ENCODE peak calls at places on chromosomes 1 and 21, in seven cellular contexts. P is COR-L47, B is RWPE1, R is NCI-H2081, E is SJSA1, D is mesendoderm, Y is tibial artery. U is an unnamed sample.

GRCh38 chr1:51926171-51926812 is 47.8 kb upstream of the NRDC start:
- DNase-seq in B (no peak), R (peak; percentile 22), Y (no peak), P (no peak), D (peak; percentile 79), E (peak; percentile 26), U (peak; percentile 76)

GRCh38 chr1:38093569-38094520 is 47.3 kb upstream of the POU3F1 start:
- DNase-seq in E (no peak), R (peak; percentile 53), D (no peak), Y (no peak), P (no peak), B (no peak), U (no peak)

GRCh38 chr1:242189591-242189990 is 190.7 kb upstream of the MAP1LC3C start:
- DNase-seq in E (no peak), R (no peak), B (no peak), D (peak; percentile 49), P (no peak), Y (no peak), U (no peak)

GRCh38 chr1:39501666-39502065 is 10.2 kb downstream of the BMP8A start:
- DNase-seq in Y (no peak), D (no peak), R (no peak), B (no peak), P (no peak), E (no peak), U (no peak)

GRCh38 chr1:24175033-24175755 is 11.9 kb downstream of the IFNLR1 start:
- DNase-seq in D (no peak), E (no peak), B (no peak), P (no peak), R (no peak), Y (no peak), U (no peak)

GRCh38 chr1:119873166-119874025 is 22.9 kb downstream of the ADAM30 start:
- DNase-seq in E (peak; percentile 50), B (no peak), P (no peak), Y (peak; percentile 27), R (no peak), D (no peak), U (no peak)

GRCh38 chr21:44383216-44383615 is 29.8 kb downstream of the TRPM2 start:
- DNase-seq in B (no peak), D (no peak), P (no peak), E (no peak), R (no peak), Y (no peak), U (no peak)

GRCh38 chr1:17191990-17192242 is 13.0 kb upstream of the PADI1 start:
- DNase-seq in D (no peak), B (no peak), Y (no peak), P (no peak), R (no peak), E (no peak), U (no peak)

U was measured in NCI-H2227 treated with DMSO at 0.1 percent for 48 hours.